ENCODE peak calls at places on chromosomes 13 and 19, in five cellular contexts. One of them, this sample, is unnamed.

GRCh38 chr19:52942371-52943133 is 19.3 kb upstream of the ZNF888 start:
- DNase-seq in spleen: peak
- DNase-seq in nephron progenitor cell: peak
- DNase-seq in tibial nerve: peak
- DNase-seq in CD4-positive, alpha-beta T cell: peak
- DNase-seq in this sample: peak

GRCh38 chr13:73722120-73722519 is 412.1 kb downstream of the KLF12 start:
- DNase-seq in spleen: no peak
- DNase-seq in CD4-positive, alpha-beta T cell: no peak
- DNase-seq in tibial nerve: no peak
- DNase-seq in nephron progenitor cell: no peak
- DNase-seq in this sample: no peak

GRCh38 chr19:41352609-41353465 is 885 bp downstream of the TGFB1 start:
- DNase-seq in spleen: peak
- DNase-seq in tibial nerve: peak
- DNase-seq in nephron progenitor cell: peak
- DNase-seq in CD4-positive, alpha-beta T cell: peak
- DNase-seq in this sample: no peak

GRCh38 chr13:46032341-46032740 is 20.2 kb downstream of the ZC3H13 start:
- DNase-seq in CD4-positive, alpha-beta T cell: no peak
- DNase-seq in spleen: no peak
- DNase-seq in nephron progenitor cell: no peak
- DNase-seq in tibial nerve: no peak
- DNase-seq in this sample: no peak

GRCh38 chr13:44874176-44874575 is 115.1 kb downstream of the NUFIP1 start:
- DNase-seq in CD4-positive, alpha-beta T cell: no peak
- DNase-seq in nephron progenitor cell: no peak
- DNase-seq in spleen: no peak
- DNase-seq in tibial nerve: no peak
- DNase-seq in this sample: no peak

GRCh38 chr13:40664100-40665060 is 2.1 kb downstream of the FOXO1 start:
- DNase-seq in CD4-positive, alpha-beta T cell: peak
- DNase-seq in spleen: peak
- DNase-seq in nephron progenitor cell: peak
- DNase-seq in tibial nerve: peak
- DNase-seq in this sample: no peak

GRCh38 chr13:48500652-48501197 is 32.2 kb downstream of the RCBTB2 start:
- DNase-seq in CD4-positive, alpha-beta T cell: no peak
- DNase-seq in tibial nerve: no peak
- DNase-seq in spleen: no peak
- DNase-seq in nephron progenitor cell: no peak
- DNase-seq in this sample: no peak

GRCh38 chr13:29125934-29126424 is 305.8 kb downstream of the MTUS2 start:
- DNase-seq in nephron progenitor cell: no peak
- DNase-seq in spleen: no peak
- DNase-seq in CD4-positive, alpha-beta T cell: no peak
- DNase-seq in tibial nerve: no peak
- DNase-seq in this sample: no peak

GRCh38 chr13:102293723-102294122 is 108.1 kb downstream of the FGF14 start:
- DNase-seq in spleen: no peak
- DNase-seq in nephron progenitor cell: no peak
- DNase-seq in tibial nerve: no peak
- DNase-seq in CD4-positive, alpha-beta T cell: no peak
- DNase-seq in this sample: no peak

GRCh38 chr13:19171563-19171962 is 10.1 kb downstream of the TUBA3C start:
- DNase-seq in tibial nerve: no peak
- DNase-seq in nephron progenitor cell: no peak
- DNase-seq in CD4-positive, alpha-beta T cell: no peak
- DNase-seq in spleen: no peak
- DNase-seq in this sample: no peak

GRCh38 chr13:49830721-49831120 is 38.2 kb upstream of the KPNA3 start:
- DNase-seq in spleen: no peak
- DNase-seq in nephron progenitor cell: no peak
- DNase-seq in CD4-positive, alpha-beta T cell: no peak
- DNase-seq in tibial nerve: no peak
- DNase-seq in this sample: no peak

GRCh38 chr13:55361141-55361540 is 1779.6 kb upstream of the PRR20A start:
- DNase-seq in nephron progenitor cell: no peak
- DNase-seq in tibial nerve: no peak
- DNase-seq in CD4-positive, alpha-beta T cell: no peak
- DNase-seq in spleen: no peak
- DNase-seq in this sample: no peak

GRCh38 chr13:99308481-99309087 is 1.4 kb upstream of the GPR183 start:
- DNase-seq in spleen: no peak
- DNase-seq in tibial nerve: no peak
- DNase-seq in CD4-positive, alpha-beta T cell: no peak
- DNase-seq in nephron progenitor cell: no peak
- DNase-seq in this sample: no peak

GRCh38 chr19:40519352-40520322 is 52.8 kb downstream of the SPTBN4 start:
- DNase-seq in CD4-positive, alpha-beta T cell: no peak
- DNase-seq in spleen: no peak
- DNase-seq in tibial nerve: no peak
- DNase-seq in nephron progenitor cell: peak
- DNase-seq in this sample: no peak

GRCh38 chr19:50702870-50703829 is 16.5 kb downstream of the SHANK1 start:
- DNase-seq in nephron progenitor cell: no peak
- DNase-seq in tibial nerve: no peak
- DNase-seq in CD4-positive, alpha-beta T cell: no peak
- DNase-seq in spleen: peak
- DNase-seq in this sample: no peak

GRCh38 chr13:84760956-84761355 is 878.7 kb upstream of the SLITRK1 start:
- DNase-seq in nephron progenitor cell: no peak
- DNase-seq in CD4-positive, alpha-beta T cell: no peak
- DNase-seq in spleen: no peak
- DNase-seq in tibial nerve: no peak
- DNase-seq in this sample: no peak

GRCh38 chr19:3360494-3361383 is 5.6 kb upstream of the NFIC start:
- DNase-seq in nephron progenitor cell: peak
- DNase-seq in tibial nerve: no peak
- DNase-seq in spleen: peak
- DNase-seq in CD4-positive, alpha-beta T cell: peak
- DNase-seq in this sample: no peak

GRCh38 chr13:106182404-106182803 is 353.1 kb downstream of the EFNB2 start:
- DNase-seq in spleen: no peak
- DNase-seq in nephron progenitor cell: no peak
- DNase-seq in CD4-positive, alpha-beta T cell: no peak
- DNase-seq in tibial nerve: no peak
- DNase-seq in this sample: no peak

GRCh38 chr13:38871275-38871674 is 119.4 kb downstream of the STOML3 start:
- DNase-seq in spleen: no peak
- DNase-seq in tibial nerve: no peak
- DNase-seq in nephron progenitor cell: no peak
- DNase-seq in CD4-positive, alpha-beta T cell: no peak
- DNase-seq in this sample: no peak

GRCh38 chr13:80604094-80604493 is 263.2 kb upstream of the SPRY2 start:
- DNase-seq in tibial nerve: peak
- DNase-seq in nephron progenitor cell: no peak
- DNase-seq in CD4-positive, alpha-beta T cell: no peak
- DNase-seq in spleen: no peak
- DNase-seq in this sample: no peak

GRCh38 chr13:98466634-98467236 is 110.2 kb downstream of the STK24 start:
- DNase-seq in spleen: no peak
- DNase-seq in nephron progenitor cell: peak
- DNase-seq in tibial nerve: peak
- DNase-seq in CD4-positive, alpha-beta T cell: peak
- DNase-seq in this sample: no peak

GRCh38 chr19:49422407-49423277 is 599 bp downstream of the PTH2 start:
- DNase-seq in tibial nerve: no peak
- DNase-seq in nephron progenitor cell: peak
- DNase-seq in spleen: no peak
- DNase-seq in CD4-positive, alpha-beta T cell: peak
- DNase-seq in this sample: no peak

GRCh38 chr13:73898276-73898675 is 235.9 kb downstream of the KLF12 start:
- DNase-seq in CD4-positive, alpha-beta T cell: no peak
- DNase-seq in nephron progenitor cell: no peak
- DNase-seq in spleen: no peak
- DNase-seq in tibial nerve: no peak
- DNase-seq in this sample: no peak

GRCh38 chr13:29849731-29850212 is 645 bp downstream of the UBL3 start:
- DNase-seq in CD4-positive, alpha-beta T cell: peak
- DNase-seq in tibial nerve: peak
- DNase-seq in nephron progenitor cell: peak
- DNase-seq in spleen: peak
- DNase-seq in this sample: peak

GRCh38 chr19:41449079-41449864 is 6.3 kb downstream of the ERICH4 start:
- DNase-seq in nephron progenitor cell: peak
- DNase-seq in CD4-positive, alpha-beta T cell: peak
- DNase-seq in tibial nerve: peak
- DNase-seq in spleen: peak
- DNase-seq in this sample: peak

GRCh38 chr13:94119360-94119936 is 360.0 kb downstream of the DCT start:
- DNase-seq in CD4-positive, alpha-beta T cell: no peak
- DNase-seq in tibial nerve: no peak
- DNase-seq in spleen: peak
- DNase-seq in nephron progenitor cell: no peak
- DNase-seq in this sample: no peak

GRCh38 chr19:30857388-30857787 is 485.2 kb downstream of the ZNF536 start:
- DNase-seq in CD4-positive, alpha-beta T cell: no peak
- DNase-seq in nephron progenitor cell: no peak
- DNase-seq in tibial nerve: no peak
- DNase-seq in spleen: no peak
- DNase-seq in this sample: no peak

GRCh38 chr13:74026753-74027152 is 107.5 kb downstream of the KLF12 start:
- DNase-seq in spleen: peak
- DNase-seq in tibial nerve: no peak
- DNase-seq in CD4-positive, alpha-beta T cell: peak
- DNase-seq in nephron progenitor cell: peak
- DNase-seq in this sample: no peak

GRCh38 chr13:35499131-35500051 is 22.9 kb upstream of the MAB21L1 start:
- DNase-seq in spleen: no peak
- DNase-seq in tibial nerve: no peak
- DNase-seq in nephron progenitor cell: no peak
- DNase-seq in CD4-positive, alpha-beta T cell: no peak
- DNase-seq in this sample: no peak

GRCh38 chr19:48203227-48203793 is 32.8 kb downstream of the ZSWIM9 start:
- DNase-seq in spleen: no peak
- DNase-seq in CD4-positive, alpha-beta T cell: no peak
- DNase-seq in nephron progenitor cell: no peak
- DNase-seq in tibial nerve: no peak
- DNase-seq in this sample: no peak

GRCh38 chr19:42028304-42029216 is 34.5 kb upstream of the ATP1A3 start:
- DNase-seq in nephron progenitor cell: peak
- DNase-seq in tibial nerve: no peak
- DNase-seq in spleen: no peak
- DNase-seq in CD4-positive, alpha-beta T cell: peak
- DNase-seq in this sample: no peak

GRCh38 chr13:24742986-24743385 is 21.0 kb upstream of the RNF17 start:
- DNase-seq in CD4-positive, alpha-beta T cell: no peak
- DNase-seq in tibial nerve: no peak
- DNase-seq in nephron progenitor cell: no peak
- DNase-seq in spleen: no peak
- DNase-seq in this sample: no peak

GRCh38 chr13:24740014-24740890 is 23.7 kb upstream of the RNF17 start:
- DNase-seq in tibial nerve: no peak
- DNase-seq in nephron progenitor cell: no peak
- DNase-seq in CD4-positive, alpha-beta T cell: no peak
- DNase-seq in spleen: no peak
- DNase-seq in this sample: no peak

GRCh38 chr13:24742294-24742693 is 21.7 kb upstream of the RNF17 start:
- DNase-seq in spleen: no peak
- DNase-seq in nephron progenitor cell: peak
- DNase-seq in CD4-positive, alpha-beta T cell: no peak
- DNase-seq in tibial nerve: no peak
- DNase-seq in this sample: no peak

GRCh38 chr13:24741791-24742190 is 22.2 kb upstream of the RNF17 start:
- DNase-seq in tibial nerve: no peak
- DNase-seq in nephron progenitor cell: no peak
- DNase-seq in spleen: no peak
- DNase-seq in CD4-positive, alpha-beta T cell: no peak
- DNase-seq in this sample: no peak

DNA sequence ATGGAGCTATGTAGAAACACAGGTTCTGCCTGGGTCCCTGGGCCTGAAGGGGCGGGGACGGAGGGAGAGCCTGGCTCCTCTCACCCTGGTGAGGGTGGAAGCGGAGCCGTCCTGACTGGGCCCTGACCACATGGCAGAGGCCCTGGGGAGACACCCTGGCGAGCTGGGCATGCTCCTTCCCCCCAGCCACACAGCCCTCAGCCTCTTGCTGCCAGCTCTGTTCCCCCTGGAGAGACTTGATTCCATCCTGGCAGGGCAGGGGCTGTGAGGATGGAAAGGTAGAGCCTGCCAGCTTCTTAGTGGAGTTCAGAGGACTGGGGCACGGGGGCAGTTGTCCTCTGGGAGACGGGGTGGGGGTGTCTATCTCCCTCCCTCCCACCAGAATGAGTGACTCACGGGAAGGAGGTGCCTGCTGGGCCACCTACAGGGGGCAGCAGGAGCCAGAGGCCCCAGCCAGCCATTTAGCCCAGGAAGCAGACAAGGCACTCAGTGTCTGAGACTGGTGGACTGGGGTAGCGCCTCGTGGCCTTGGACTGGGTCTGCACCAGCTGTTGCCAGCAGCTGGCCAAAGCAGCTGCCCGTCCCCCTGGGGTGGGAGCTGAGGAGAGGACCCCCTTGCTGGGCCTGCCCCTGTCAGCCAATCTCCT is 22.8 kb upstream of the RNF17 start:
- DNase-seq in tibial nerve: no peak
- DNase-seq in CD4-positive, alpha-beta T cell: no peak
- DNase-seq in nephron progenitor cell: no peak
- DNase-seq in spleen: no peak
- DNase-seq in this sample: no peak
- TF ChIP-seq CTCF in tibial nerve: no peak
- TF ChIP-seq CTCF in CD4-positive, alpha-beta T cell: no peak
- TF ChIP-seq CTCF in nephron progenitor cell: no peak
- TF ChIP-seq CTCF in spleen: no peak
- TF ChIP-seq CTCF in this sample: no peak

DNA sequence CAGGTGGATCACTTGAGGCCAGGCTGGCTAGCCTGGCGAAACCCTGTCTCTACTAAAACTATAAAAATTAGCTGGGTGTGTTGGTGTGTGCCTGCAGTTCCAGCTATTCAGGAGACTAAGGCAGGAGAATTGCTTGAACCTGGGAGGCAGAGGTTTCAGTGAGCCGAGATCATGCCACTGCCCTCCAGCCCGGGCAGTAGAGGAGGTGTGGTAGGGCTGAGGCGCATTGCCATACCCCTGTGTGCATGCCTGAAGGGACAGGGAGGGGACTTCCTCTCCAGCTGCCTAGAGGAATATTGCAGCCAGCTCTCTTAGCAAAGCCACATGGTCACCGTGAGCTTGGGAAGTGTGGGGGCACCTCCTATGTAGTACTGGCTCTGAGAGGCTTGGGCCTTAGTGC is 29.1 kb upstream of the PEPD start:
- DNase-seq in nephron progenitor cell: no peak
- DNase-seq in tibial nerve: no peak
- DNase-seq in CD4-positive, alpha-beta T cell: no peak
- DNase-seq in spleen: peak
- DNase-seq in this sample: no peak
- TF ChIP-seq CTCF in nephron progenitor cell: no peak
- TF ChIP-seq CTCF in tibial nerve: no peak
- TF ChIP-seq CTCF in CD4-positive, alpha-beta T cell: no peak
- TF ChIP-seq CTCF in spleen: no peak
- TF ChIP-seq CTCF in this sample: no peak

GRCh38 chr13:53151692-53152421 is 123.2 kb downstream of the OLFM4 start:
- DNase-seq in tibial nerve: peak
- DNase-seq in nephron progenitor cell: peak
- DNase-seq in CD4-positive, alpha-beta T cell: no peak
- DNase-seq in spleen: no peak
- DNase-seq in this sample: no peak
- TF ChIP-seq CTCF in tibial nerve: peak
- TF ChIP-seq CTCF in nephron progenitor cell: peak
- TF ChIP-seq CTCF in CD4-positive, alpha-beta T cell: no peak
- TF ChIP-seq CTCF in spleen: peak
- TF ChIP-seq CTCF in this sample: peak

GRCh38 chr13:22496803-22497508 is 683.8 kb upstream of the SGCG start:
- DNase-seq in CD4-positive, alpha-beta T cell: no peak
- DNase-seq in spleen: no peak
- DNase-seq in tibial nerve: no peak
- DNase-seq in nephron progenitor cell: no peak
- DNase-seq in this sample: no peak
- TF ChIP-seq CTCF in CD4-positive, alpha-beta T cell: no peak
- TF ChIP-seq CTCF in spleen: no peak
- TF ChIP-seq CTCF in tibial nerve: no peak
- TF ChIP-seq CTCF in nephron progenitor cell: no peak
- TF ChIP-seq CTCF in this sample: no peak